ENCODE peak calls at places on chromosome 13, in eight cellular contexts. M is body of pancreas, N is spleen, W is BE2C, Q is right cardiac atrium, H is fibroblast of mammary gland, L is GM06990, Y is prostate gland. X is an unnamed sample.

GRCh38 chr13:64075543-64076271 is 2660.1 kb upstream of the PCDH20 start:
- DNase-seq in M (no peak), N (no peak), W (no peak), Q (no peak), H (no peak), L (no peak), Y (no peak), X (no peak)

GRCh38 chr13:98915563-98916348 is 62.1 kb downstream of the DOCK9 start:
- DNase-seq in M (no peak), N (no peak), W (no peak), Q (no peak), H (no peak), L (no peak), Y (no peak), X (no peak)

GRCh38 chr13:23822252-23822824 is 66.9 kb downstream of the MIPEP start:
- DNase-seq in M (no peak), N (no peak), W (no peak), Q (no peak), H (peak), L (no peak), Y (no peak), X (no peak)

GRCh38 chr13:25977216-25977615 is 74.6 kb downstream of the SHISA2 start:
- DNase-seq in M (peak), N (no peak), W (no peak), Q (no peak), H (no peak), L (no peak), Y (no peak), X (no peak)

GRCh38 chr13:69617587-69617986 is 490.0 kb upstream of the ATXN8OS start:
- DNase-seq in M (no peak), N (no peak), W (no peak), Q (no peak), H (no peak), L (no peak), Y (no peak), X (no peak)

GRCh38 chr13:75635621-75636338 is at the start of gene LMO7:
- DNase-seq in M (peak), N (peak), W (peak), Q (peak), H (no peak), L (no peak), Y (peak), X (peak)

GRCh38 chr13:92175330-92175729 is 776.9 kb downstream of the GPC5 start:
- DNase-seq in M (peak), N (no peak), W (peak), Q (peak), H (peak), L (no peak), Y (peak), X (peak)

GRCh38 chr13:46675016-46675415 is 121.9 kb downstream of the ESD start:
- DNase-seq in M (no peak), N (no peak), W (no peak), Q (no peak), H (peak), L (no peak), Y (no peak), X (no peak)

GRCh38 chr13:50691682-50692263 is 151.7 kb downstream of the DLEU7 start:
- DNase-seq in M (no peak), N (no peak), W (peak), Q (no peak), H (no peak), L (no peak), Y (no peak), X (no peak)

GRCh38 chr13:40665061-40665753 is 1.2 kb downstream of the FOXO1 start:
- DNase-seq in M (peak), N (peak), W (peak), Q (peak), H (no peak), L (peak), Y (peak), X (peak)

GRCh38 chr13:56718791-56719190 is 421.9 kb upstream of the PRR20A start:
- DNase-seq in M (no peak), N (no peak), W (no peak), Q (no peak), H (no peak), L (no peak), Y (no peak), X (no peak)

GRCh38 chr13:40273173-40274000 is 393.1 kb downstream of the FOXO1 start:
- DNase-seq in M (no peak), N (no peak), W (no peak), Q (no peak), H (no peak), L (no peak), Y (no peak), X (no peak)

GRCh38 chr13:20489185-20489820 is 36.4 kb downstream of the CRYL1 start:
- DNase-seq in M (no peak), N (no peak), W (no peak), Q (no peak), H (peak), L (no peak), Y (peak), X (peak)

GRCh38 chr13:35470671-35471465 is 5.6 kb downstream of the MAB21L1 start:
- DNase-seq in M (no peak), N (peak), W (peak), Q (peak), H (peak), L (no peak), Y (no peak), X (no peak)

GRCh38 chr13:85266331-85266730 is 532.9 kb downstream of the SLITRK6 start:
- DNase-seq in M (no peak), N (no peak), W (peak), Q (no peak), H (no peak), L (no peak), Y (no peak), X (no peak)

GRCh38 chr13:101452519-101453485 is at the start of gene ITGBL1:
- DNase-seq in M (peak), N (no peak), W (no peak), Q (peak), H (peak), L (no peak), Y (no peak), X (no peak)
- H3K4me3 ChIP-seq in M (no peak), N (peak), W (peak), Q (peak), H (peak), L (peak), Y (peak), X (no peak)

GRCh38 chr13:43041368-43041921 is 18.1 kb downstream of the DNAJC15 start:
- DNase-seq in M (no peak), N (no peak), W (no peak), Q (no peak), H (no peak), L (no peak), Y (no peak), X (no peak)
- H3K4me3 ChIP-seq in M (no peak), N (no peak), W (no peak), Q (no peak), H (no peak), L (no peak), Y (no peak), X (no peak)

DNA sequence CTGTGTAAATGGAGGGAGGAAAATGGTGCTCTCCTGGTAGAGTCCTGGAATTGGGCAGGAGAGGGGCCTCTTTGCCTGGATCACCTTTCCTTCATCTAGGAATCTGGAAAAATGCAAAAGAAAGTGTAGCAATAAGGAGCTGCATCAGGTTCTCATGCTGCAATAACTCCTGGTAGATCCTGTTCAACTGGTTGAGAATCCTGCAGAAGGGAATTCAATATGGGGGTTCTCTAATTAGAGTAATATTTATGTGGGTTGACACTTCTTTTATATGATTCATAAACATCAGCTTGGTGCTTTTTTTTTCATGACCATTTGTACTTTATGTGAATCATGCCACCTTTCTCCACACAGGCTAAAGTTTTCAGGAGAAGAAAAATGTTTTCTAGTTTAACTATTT is 9.5 kb upstream of the NUDT15 start:
- DNase-seq in M (no peak), N (no peak), W (no peak), Q (no peak), H (no peak), L (no peak), Y (no peak), X (no peak)
- H3K4me3 ChIP-seq in M (no peak), N (no peak), W (no peak), Q (no peak), H (no peak), L (no peak), Y (no peak), X (no peak)

GRCh38 chr13:74066937-74067336 is 67.3 kb downstream of the KLF12 start:
- DNase-seq in M (no peak), N (no peak), W (no peak), Q (no peak), H (no peak), L (no peak), Y (no peak), X (no peak)

GRCh38 chr13:74068471-74068870 is 65.7 kb downstream of the KLF12 start:
- DNase-seq in M (no peak), N (no peak), W (no peak), Q (no peak), H (no peak), L (no peak), Y (no peak), X (no peak)

GRCh38 chr13:74067818-74068217 is 66.4 kb downstream of the KLF12 start:
- DNase-seq in M (no peak), N (no peak), W (no peak), Q (no peak), H (peak), L (no peak), Y (no peak), X (no peak)

GRCh38 chr13:74070513-74070912 is 63.7 kb downstream of the KLF12 start:
- DNase-seq in M (no peak), N (no peak), W (no peak), Q (no peak), H (no peak), L (no peak), Y (no peak), X (no peak)

DNA sequence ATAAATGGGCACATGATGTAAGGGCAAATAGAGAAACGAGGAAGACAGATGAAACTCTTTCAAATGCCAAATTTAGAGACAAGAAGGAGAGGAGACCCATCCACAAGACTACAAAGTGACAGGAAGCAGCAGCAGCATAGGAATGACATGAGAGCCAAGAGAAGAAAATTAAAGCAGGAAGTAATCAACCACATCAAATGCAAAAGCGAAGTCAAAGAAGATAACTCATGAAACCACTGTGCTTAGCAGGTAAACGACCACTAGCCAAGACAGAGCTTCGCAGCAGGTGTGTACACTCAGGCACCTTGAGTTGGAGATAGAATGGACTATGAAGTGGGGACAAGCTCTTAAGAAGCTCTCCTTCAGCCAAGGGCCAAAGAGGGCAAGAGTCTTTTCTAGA is 64.1 kb downstream of the KLF12 start:
- DNase-seq in M (no peak), N (no peak), W (no peak), Q (peak), H (no peak), L (no peak), Y (no peak), X (no peak)
- H3K4me3 ChIP-seq in M (no peak), N (no peak), W (no peak), Q (no peak), H (no peak), L (no peak), Y (no peak), X (no peak)

GRCh38 chr13:39259371-39259770 is 221.1 kb downstream of the NHLRC3 start:
- DNase-seq in M (no peak), N (no peak), W (no peak), Q (no peak), H (no peak), L (peak), Y (no peak), X (no peak)

GRCh38 chr13:39263531-39263930 is 225.3 kb downstream of the NHLRC3 start:
- DNase-seq in M (no peak), N (no peak), W (no peak), Q (peak), H (no peak), L (no peak), Y (no peak), X (no peak)

GRCh38 chr13:39268398-39268797 is 230.1 kb downstream of the NHLRC3 start:
- DNase-seq in M (no peak), N (no peak), W (no peak), Q (no peak), H (no peak), L (no peak), Y (no peak), X (no peak)

GRCh38 chr13:39266426-39266825 is 228.2 kb downstream of the NHLRC3 start:
- DNase-seq in M (no peak), N (no peak), W (no peak), Q (no peak), H (peak), L (no peak), Y (no peak), X (no peak)

GRCh38 chr13:39263033-39263432 is 224.8 kb downstream of the NHLRC3 start:
- DNase-seq in M (peak), N (no peak), W (peak), Q (peak), H (peak), L (no peak), Y (peak), X (peak)
- H3K4me3 ChIP-seq in M (no peak), N (no peak), W (no peak), Q (no peak), H (no peak), L (no peak), Y (no peak), X (no peak)

GRCh38 chr13:30196025-30196424 is 111.3 kb downstream of the KATNAL1 start:
- DNase-seq in M (peak), N (no peak), W (peak), Q (no peak), H (peak), L (no peak), Y (no peak), X (no peak)

GRCh38 chr13:30194906-30195305 is 112.4 kb downstream of the KATNAL1 start:
- DNase-seq in M (no peak), N (no peak), W (no peak), Q (no peak), H (no peak), L (no peak), Y (no peak), X (no peak)

GRCh38 chr13:30191491-30192100 is 115.8 kb downstream of the KATNAL1 start:
- DNase-seq in M (no peak), N (no peak), W (no peak), Q (no peak), H (peak), L (no peak), Y (no peak), X (no peak)

GRCh38 chr13:30192320-30193093 is 114.8 kb downstream of the KATNAL1 start:
- DNase-seq in M (peak), N (no peak), W (no peak), Q (no peak), H (no peak), L (no peak), Y (no peak), X (peak)

GRCh38 chr13:30193279-30194234 is 113.8 kb downstream of the KATNAL1 start:
- DNase-seq in M (no peak), N (no peak), W (no peak), Q (no peak), H (no peak), L (peak), Y (no peak), X (no peak)
- H3K4me3 ChIP-seq in M (no peak), N (no peak), W (no peak), Q (no peak), H (no peak), L (no peak), Y (no peak), X (no peak)

DNA sequence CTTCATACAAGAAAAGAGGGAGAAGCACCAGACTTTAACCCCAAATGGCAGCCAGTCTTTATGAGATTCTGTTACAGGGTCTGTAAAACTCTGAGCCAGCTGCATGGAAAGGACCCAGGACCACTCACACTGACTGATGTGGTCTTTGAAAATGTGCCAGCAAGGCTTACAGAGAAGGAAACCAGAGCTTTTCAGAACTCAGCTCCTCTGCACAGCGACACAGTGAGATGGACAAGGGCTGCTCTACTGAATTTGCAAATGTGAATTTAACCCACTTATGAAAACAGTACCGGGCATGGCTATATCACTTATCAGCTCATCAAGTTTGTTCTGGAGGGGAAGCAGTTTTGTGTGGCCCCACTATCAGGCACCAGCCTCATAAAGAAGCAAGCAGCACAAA is 98.8 kb upstream of the SERP2 start:
- DNase-seq in M (no peak), N (no peak), W (peak), Q (no peak), H (peak), L (no peak), Y (no peak), X (no peak)
- H3K4me3 ChIP-seq in M (no peak), N (no peak), W (no peak), Q (no peak), H (no peak), L (no peak), Y (no peak), X (no peak)

GRCh38 chr13:112057736-112058518 is 9.0 kb upstream of the SOX1 start:
- DNase-seq in M (peak), N (peak), W (no peak), Q (peak), H (no peak), L (no peak), Y (no peak), X (no peak)

GRCh38 chr13:112060431-112060830 is 6.5 kb upstream of the SOX1 start:
- DNase-seq in M (no peak), N (no peak), W (no peak), Q (no peak), H (no peak), L (no peak), Y (no peak), X (no peak)

GRCh38 chr13:112059457-112060317 is 7.3 kb upstream of the SOX1 start:
- DNase-seq in M (no peak), N (no peak), W (no peak), Q (no peak), H (no peak), L (no peak), Y (no peak), X (no peak)

GRCh38 chr13:112058519-112058873 is 8.5 kb upstream of the SOX1 start:
- DNase-seq in M (no peak), N (no peak), W (no peak), Q (no peak), H (no peak), L (no peak), Y (no peak), X (no peak)

GRCh38 chr13:112058941-112059340 is 8.0 kb upstream of the SOX1 start:
- DNase-seq in M (no peak), N (no peak), W (no peak), Q (no peak), H (no peak), L (no peak), Y (no peak), X (no peak)
- H3K4me3 ChIP-seq in M (no peak), N (no peak), W (no peak), Q (no peak), H (no peak), L (no peak), Y (no peak), X (no peak)

DNA sequence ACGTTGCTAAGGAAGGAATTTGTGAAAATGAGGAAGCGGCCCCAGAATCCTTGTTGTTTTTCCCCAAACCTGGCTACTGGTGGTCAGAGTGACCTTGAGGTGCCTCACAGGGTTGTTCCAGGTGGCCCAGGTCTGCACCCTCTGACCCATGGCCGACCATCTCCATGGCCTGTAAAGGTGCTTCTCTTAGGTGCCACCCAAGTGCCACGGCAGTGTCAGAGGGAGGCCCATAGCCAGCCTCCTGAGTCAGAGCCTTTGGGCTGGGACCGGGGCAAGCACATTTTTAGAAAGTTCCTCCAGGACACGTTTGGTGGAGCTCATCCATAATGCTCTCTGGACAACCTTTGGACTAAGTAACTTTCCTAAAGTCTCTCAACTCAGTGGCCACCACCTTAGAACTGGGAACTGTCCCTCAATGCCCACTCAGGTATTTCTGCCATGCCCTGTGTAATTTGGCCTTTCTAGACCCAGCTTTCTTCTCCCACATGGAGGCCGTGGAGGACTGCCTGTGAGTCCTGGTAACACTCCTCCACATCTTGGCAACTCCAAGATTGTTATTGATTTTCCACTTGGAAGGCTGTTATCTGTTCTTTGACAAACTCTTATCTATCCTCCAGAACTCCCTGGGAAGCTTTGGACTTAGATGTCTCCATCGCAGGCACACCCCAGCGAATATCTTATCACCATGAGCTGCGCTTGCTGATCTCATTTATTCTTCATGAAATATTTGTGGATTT is 84.1 kb upstream of the IRS2 start:
- DNase-seq in M (no peak), N (no peak), W (no peak), Q (peak), H (no peak), L (no peak), Y (no peak), X (no peak)
- H3K4me3 ChIP-seq in M (no peak), N (no peak), W (peak), Q (no peak), H (no peak), L (no peak), Y (no peak), X (no peak)

X was measured in thyroid gland.